ENCODE peak calls at places on chromosomes 5 and 9, in ten cellular contexts. Y is pancreas, E is tibial nerve, G is adipocyte, L is left lung, P is heart left ventricle, Q is testis, J is SK-N-SH, C is upper lobe of left lung, W is heart right ventricle. A is an unnamed sample. For H3K27me3, the result is how much of the 10 kb centered on the place peaks cover.

GRCh38 chr9:13411827-13412226 is 132.3 kb upstream of the MPDZ start:
- DNase-seq in C (no peak), E (no peak), W (no peak), G (peak), P (no peak), L (no peak), Y (no peak), J (no peak), Q (peak), A (no peak)

GRCh38 chr5:96703384-96703910 is 41.3 kb downstream of the CAST start:
- DNase-seq in P (no peak), Y (no peak), J (no peak), C (no peak), W (no peak), Q (no peak), G (peak), L (no peak), E (no peak), A (peak)

GRCh38 chr9:5947912-5948311 is 57.2 kb downstream of the MLANA start:
- DNase-seq in Y (no peak), W (no peak), G (peak), C (no peak), P (no peak), L (no peak), J (no peak), E (no peak), Q (no peak), A (no peak)

GRCh38 chr5:124263680-124264491 is 482.6 kb downstream of the ZNF608 start:
- DNase-seq in C (peak), J (no peak), Q (no peak), G (no peak), L (no peak), W (no peak), P (no peak), Y (no peak), E (no peak), A (peak)

GRCh38 chr5:159854916-159855315 is 61.4 kb upstream of the ADRA1B start:
- DNase-seq in Y (no peak), L (no peak), G (peak), J (no peak), Q (no peak), W (no peak), C (no peak), P (no peak), E (no peak), A (peak)

GRCh38 chr9:2478421-2478820 is 143.2 kb upstream of the VLDLR start:
- DNase-seq in Y (no peak), Q (no peak), E (no peak), C (no peak), J (no peak), G (no peak), P (no peak), W (no peak), L (no peak), A (no peak)

GRCh38 chr9:116323571-116323970 is 170.0 kb downstream of the PAPPA start:
- DNase-seq in W (no peak), C (no peak), L (no peak), G (no peak), P (no peak), Q (no peak), E (no peak), Y (no peak), J (no peak), A (no peak)

GRCh38 chr9:95514402-95514801 is 2.4 kb downstream of the PTCH1 start:
- DNase-seq in L (no peak), C (no peak), E (no peak), J (no peak), P (no peak), G (no peak), Y (no peak), W (no peak), Q (no peak), A (no peak)

GRCh38 chr5:146754621-146755020 is 123.9 kb downstream of the PPP2R2B start:
- DNase-seq in P (no peak), J (no peak), G (no peak), Y (no peak), W (no peak), L (no peak), E (no peak), C (no peak), Q (no peak), A (no peak)

GRCh38 chr5:6623941-6624340 is 8.9 kb downstream of the NSUN2 start:
- DNase-seq in W (no peak), J (no peak), L (no peak), Y (no peak), G (no peak), Q (no peak), E (no peak), P (no peak), C (no peak), A (peak)

GRCh38 chr9:96564217-96564616 is 55.4 kb downstream of the CDC14B start:
- DNase-seq in G (no peak), Q (no peak), W (no peak), E (no peak), C (no peak), J (no peak), L (no peak), P (no peak), Y (no peak), A (no peak)

GRCh38 chr9:88776717-88777497 is 214.4 kb upstream of the S1PR3 start:
- DNase-seq in E (no peak), L (no peak), G (peak), W (no peak), Q (no peak), P (no peak), Y (no peak), J (no peak), C (no peak), A (peak)

GRCh38 chr9:124489974-124490373 is 17.2 kb downstream of the NR5A1 start:
- DNase-seq in Y (no peak), G (no peak), J (no peak), P (no peak), W (no peak), Q (no peak), L (no peak), E (no peak), C (no peak), A (no peak)
- H3K27me3 ChIP-seq in Y (under half), G (half or more), J (under half), P (under half), W (under half), Q (under half), L (half or more), E (half or more), C (under half), A (under half)

GRCh38 chr5:61752588-61752987 is 420.5 kb downstream of the ZSWIM6 start:
- DNase-seq in W (no peak), L (no peak), Y (no peak), C (no peak), G (no peak), J (no peak), P (no peak), E (no peak), Q (no peak), A (peak)
- H3K4me3 ChIP-seq in W (no peak), L (no peak), Y (no peak), C (no peak), G (no peak), J (no peak), P (no peak), E (no peak), Q (no peak), A (no peak)

GRCh38 chr5:135033026-135033861 is 784 bp downstream of the PITX1 start:
- DNase-seq in L (no peak), Y (peak), C (no peak), W (no peak), P (no peak), J (peak), Q (no peak), G (peak), E (no peak), A (peak)
- H3K27me3 ChIP-seq in L (half or more), Y (under half), C (half or more), W (half or more), P (half or more), J (half or more), Q (under half), G (half or more), E (half or more), A (under half)

DNA sequence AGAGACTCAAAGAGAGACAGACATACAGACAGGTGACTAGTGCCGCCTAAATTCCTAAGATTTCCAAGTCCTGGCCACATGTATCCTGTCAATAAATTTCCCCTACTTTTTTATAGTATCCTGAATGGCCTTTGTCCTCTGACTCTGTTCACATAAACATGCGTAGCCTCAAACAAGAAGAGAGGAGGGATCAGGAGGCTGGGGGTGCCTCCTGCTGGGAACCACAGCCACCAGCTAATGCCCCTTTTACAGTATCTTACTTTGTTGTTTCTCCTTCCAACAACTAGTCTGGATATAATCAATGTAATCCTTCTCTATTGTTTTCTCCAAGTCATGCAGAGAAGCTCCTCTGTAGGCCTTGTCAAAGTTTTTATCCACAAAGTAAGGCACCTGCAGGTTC is 15.9 kb upstream of the SPATA24 start:
- DNase-seq in W (no peak), Y (no peak), C (no peak), Q (no peak), P (no peak), G (no peak), J (no peak), E (no peak), L (no peak), A (no peak)
- H3K4me3 ChIP-seq in W (no peak), Y (no peak), C (no peak), Q (no peak), P (no peak), G (no peak), J (no peak), E (no peak), L (no peak), A (no peak)

DNA sequence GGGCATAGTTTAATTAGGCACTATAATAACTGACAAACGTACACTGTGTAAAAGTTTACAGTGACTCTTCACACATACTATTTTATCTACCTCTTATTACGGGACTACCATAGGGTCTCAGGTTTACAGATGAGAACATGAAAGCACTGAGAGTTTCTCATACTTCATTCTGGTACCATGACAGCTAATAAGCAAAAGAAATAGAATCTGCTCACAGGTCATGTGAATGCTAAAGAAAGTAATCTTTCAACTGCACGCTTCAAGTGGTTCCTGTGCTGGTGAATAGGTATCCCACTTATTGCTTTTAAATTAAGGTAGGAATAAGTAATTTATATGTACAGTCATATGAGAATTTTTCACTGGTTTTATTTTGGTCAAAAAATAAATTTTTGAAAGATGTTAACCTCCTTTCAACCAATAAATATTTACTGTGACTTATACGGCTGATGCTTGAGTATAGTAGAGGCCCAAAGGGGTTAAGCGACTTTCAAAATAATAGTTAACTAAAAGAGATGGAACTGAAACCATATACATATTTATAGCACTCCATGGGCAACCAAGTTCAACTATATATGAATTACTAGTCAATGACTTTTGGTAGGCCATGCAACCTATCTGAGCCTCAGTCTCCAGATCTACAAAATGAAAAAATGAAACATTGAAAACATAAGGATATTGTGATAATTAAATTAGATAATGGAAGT is 8.1 kb downstream of the CDKN2A start:
- DNase-seq in L (no peak), Y (no peak), W (no peak), G (no peak), Q (no peak), C (no peak), J (no peak), E (no peak), P (no peak), A (no peak)
- H3K27me3 ChIP-seq in L (half or more), Y (under half), W (half or more), G (under half), Q (under half), C (under half), J (under half), E (half or more), P (half or more), A (under half)

A was measured in bronchial epithelial cell.